ENCODE peak calls at places on chromosomes 7 and 10, in four cellular contexts. H is H1, N is GM23338, M is MM.1S. Y is an unnamed sample. For H3K36me3, the result is how much of the 10 kb centered on the place peaks cover.

GRCh38 chr10:97350138-97350537 is 15.6 kb upstream of the FRAT2 start:
- DNase-seq in H (no peak), N (no peak), M (no peak), Y (no peak)

GRCh38 chr7:148687555-148687954 is 11.1 kb upstream of the CUL1 start:
- DNase-seq in H (no peak), N (no peak), M (no peak), Y (no peak)

GRCh38 chr10:71431216-71431944 is 34.7 kb downstream of the CDH23 start:
- DNase-seq in H (no peak), N (no peak), M (no peak), Y (no peak)

GRCh38 chr10:87960230-87960629 is 96.8 kb downstream of the PTEN start:
- DNase-seq in H (no peak), N (no peak), M (no peak), Y (no peak)

GRCh38 chr10:74763934-74764591 is 62.3 kb upstream of the KAT6B start:
- DNase-seq in H (no peak), N (no peak), M (no peak), Y (no peak)

GRCh38 chr7:152907042-152907761 is 147.7 kb downstream of the ACTR3B start:
- DNase-seq in H (no peak), N (no peak), M (no peak), Y (no peak)

GRCh38 chr7:68730194-68730593 is 868.1 kb upstream of the AUTS2 start:
- DNase-seq in H (no peak), N (no peak), M (no peak), Y (no peak)

GRCh38 chr7:55020481-55020871 is 1.7 kb downstream of the EGFR start:
- DNase-seq in H (no peak), N (no peak), M (no peak), Y (no peak)

GRCh38 chr7:134742688-134743350 is 36.6 kb upstream of the CALD1 start:
- DNase-seq in H (no peak), N (no peak), M (no peak), Y (no peak)

GRCh38 chr10:7525314-7526016 is 114.6 kb upstream of the SFMBT2 start:
- DNase-seq in H (no peak), N (peak), M (peak), Y (peak)

GRCh38 chr7:16669581-16669980 is 23.6 kb downstream of the BZW2 start:
- DNase-seq in H (no peak), N (no peak), M (no peak), Y (no peak)

GRCh38 chr7:133509822-133510221 is 256.9 kb downstream of the EXOC4 start:
- DNase-seq in H (no peak), N (no peak), M (no peak), Y (no peak)

GRCh38 chr10:14325325-14325955 is 5.3 kb downstream of the FRMD4A start:
- DNase-seq in H (peak), N (peak), M (no peak), Y (peak)

GRCh38 chr10:103917326-103918052 is 495 bp downstream of the STN1 start:
- DNase-seq in H (no peak), N (peak), M (peak), Y (no peak)

GRCh38 chr7:106736508-106737201 is 75.7 kb upstream of the CCDC71L start:
- DNase-seq in H (no peak), N (peak), M (peak), Y (peak)

GRCh38 chr7:76260171-76260703 is 42.2 kb upstream of the HSPB1 start:
- DNase-seq in H (peak), N (peak), M (no peak), Y (no peak)

GRCh38 chr10:123518765-123519164 is 147.4 kb upstream of the GPR26 start:
- DNase-seq in H (no peak), N (no peak), M (no peak), Y (no peak)

GRCh38 chr7:152909280-152909679 is 149.7 kb downstream of the ACTR3B start:
- DNase-seq in H (no peak), N (no peak), M (no peak), Y (no peak)

GRCh38 chr7:20089431-20089830 is 127.8 kb downstream of the MACC1 start:
- DNase-seq in H (no peak), N (no peak), M (no peak), Y (no peak)

GRCh38 chr10:116382290-116382689 is 45.4 kb upstream of the PNLIPRP3 start:
- DNase-seq in H (no peak), N (no peak), M (no peak), Y (no peak)

DNA sequence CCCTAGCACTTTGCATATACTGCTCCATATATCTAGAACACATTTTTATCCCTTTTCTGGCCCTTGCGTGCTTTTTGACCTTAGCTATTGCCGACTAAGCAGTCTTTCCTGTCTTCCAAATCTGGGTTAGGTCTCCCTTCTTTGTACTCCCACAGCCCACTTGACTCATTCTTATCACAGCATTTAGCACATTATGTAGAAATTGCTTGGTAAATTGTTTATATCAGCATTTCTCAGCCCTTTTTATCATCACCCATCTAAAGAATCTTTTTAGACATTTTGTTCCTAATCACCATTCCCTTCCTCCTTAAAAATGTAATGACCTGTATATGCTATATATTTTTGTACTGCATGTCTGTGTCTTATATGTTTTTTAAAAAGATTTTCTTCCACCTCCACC is 101.7 kb downstream of the SDHAF3 start:
- DNase-seq in H (no peak), N (no peak), M (no peak), Y (no peak)
- H3K4me2 ChIP-seq in H (no peak), N (no peak), M (peak), Y (no peak)

GRCh38 chr7:64685741-64686140 is 19.8 kb downstream of the ZNF107 start:
- DNase-seq in H (no peak), N (no peak), M (no peak), Y (no peak)
- H3K36me3 ChIP-seq in H (under half), N (under half), M (under half), Y (under half)

GRCh38 chr10:91787258-91787657 is 11.0 kb upstream of the TNKS2 start:
- DNase-seq in H (no peak), N (peak), M (no peak), Y (no peak)
- H2AFZ ChIP-seq in H (peak), N (peak), M (no peak), Y (no peak)

DNA sequence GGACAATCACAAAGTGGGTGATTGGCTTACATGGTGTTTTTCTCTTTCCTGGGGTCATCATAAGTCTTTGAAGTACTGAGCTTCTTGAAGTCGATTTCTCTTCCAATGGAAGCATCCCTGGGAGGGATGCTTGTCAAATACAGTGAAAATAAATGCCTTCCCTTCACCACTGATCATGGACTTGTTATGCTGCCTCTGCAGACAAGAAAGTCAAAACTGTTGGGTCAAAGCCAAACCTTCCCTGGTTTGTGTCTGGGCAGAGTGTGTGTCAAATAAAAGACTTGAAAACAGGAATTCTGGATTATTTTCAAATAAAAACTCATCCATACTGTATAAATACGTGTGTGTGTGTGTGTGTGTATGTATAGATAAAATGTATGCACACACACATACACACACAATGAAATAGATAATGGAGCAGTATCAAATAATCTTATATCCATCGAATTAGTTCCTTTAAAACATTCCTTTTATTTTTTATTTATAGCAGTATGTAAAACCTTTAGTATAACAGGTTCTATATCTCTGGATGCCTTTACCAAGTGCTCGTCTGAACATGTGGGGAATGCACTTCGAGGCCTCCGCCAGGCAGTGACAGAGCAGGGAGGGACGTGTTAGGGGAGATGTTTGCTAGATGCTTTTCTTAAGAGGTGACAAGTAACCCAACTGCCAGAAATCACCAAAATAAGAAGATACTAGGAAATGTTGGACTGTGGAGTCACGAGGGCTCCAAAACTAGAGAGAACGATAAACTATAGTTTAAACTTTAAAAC is 27.2 kb upstream of the WNT16 start:
- DNase-seq in H (no peak), N (no peak), M (no peak), Y (no peak)
- H3K4me2 ChIP-seq in H (no peak), N (no peak), M (no peak), Y (peak)

GRCh38 chr7:99669782-99670181 is 10.0 kb downstream of the CYP3A5 start:
- DNase-seq in H (no peak), N (no peak), M (no peak), Y (no peak)

GRCh38 chr7:99665312-99665759 is 14.5 kb downstream of the CYP3A5 start:
- DNase-seq in H (no peak), N (no peak), M (no peak), Y (no peak)

DNA sequence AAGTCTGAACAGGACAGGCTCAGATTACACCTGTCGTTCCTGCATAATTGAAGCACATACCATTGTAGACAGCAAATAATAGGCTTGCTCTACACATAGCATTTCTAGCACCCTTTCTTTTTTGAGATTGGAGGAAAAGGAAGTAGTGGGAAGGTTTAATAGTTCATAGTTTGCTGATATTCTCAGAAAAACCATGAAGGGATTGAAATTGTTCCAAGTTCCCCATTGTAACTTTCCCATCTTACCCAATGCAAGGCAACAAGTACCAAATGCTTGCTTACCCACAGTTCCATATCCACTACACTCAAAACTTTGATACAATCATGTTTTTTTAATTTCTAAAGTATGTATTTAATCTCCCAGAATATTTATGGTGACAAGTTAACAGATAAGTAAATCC is 13.8 kb downstream of the CYP3A5 start:
- DNase-seq in H (no peak), N (no peak), M (no peak), Y (no peak)
- H3K36me3 ChIP-seq in H (under half), N (under half), M (under half), Y (under half)

GRCh38 chr7:112452102-112452888 is 2.0 kb downstream of the IFRD1 start:
- DNase-seq in H (no peak), N (peak), M (peak), Y (no peak)
- H2AFZ ChIP-seq in H (no peak), N (no peak), M (no peak), Y (no peak)

GRCh38 chr7:93955304-93955703 is 33.8 kb downstream of the GNG11 start:
- DNase-seq in H (no peak), N (no peak), M (no peak), Y (no peak)

GRCh38 chr7:93958216-93958615 is 36.7 kb downstream of the GNG11 start:
- DNase-seq in H (no peak), N (no peak), M (no peak), Y (no peak)

GRCh38 chr7:93957767-93958166 is 36.2 kb downstream of the GNG11 start:
- DNase-seq in H (no peak), N (no peak), M (peak), Y (no peak)

GRCh38 chr7:93960986-93961385 is 39.5 kb downstream of the GNG11 start:
- DNase-seq in H (no peak), N (no peak), M (no peak), Y (no peak)

GRCh38 chr7:93958651-93959050 is 37.1 kb downstream of the GNG11 start:
- DNase-seq in H (no peak), N (no peak), M (no peak), Y (no peak)
- H3K4me2 ChIP-seq in H (no peak), N (no peak), M (peak), Y (no peak)

Y was measured in keratinocyte.